ENCODE peak calls at places on chromosomes 5 and 9, in four cellular contexts. W, V, Q and J are unnamed samples.
A peak's percentile ranks its signal among the peaks of the same experiment; 100 is the strongest.

GRCh38 chr5:137027758-137028157 is 471.4 kb downstream of the SPOCK1 start:
- DNase-seq in W (no peak), V (no peak), Q (no peak), J (no peak)

GRCh38 chr5:104265531-104266130 is 703.0 kb upstream of the NUDT12 start:
- DNase-seq in W (no peak), V (no peak), Q (no peak), J (no peak)

GRCh38 chr9:127174386-127175318 is 52.2 kb upstream of the ANGPTL2 start:
- DNase-seq in W (peak; percentile 11), V (no peak), Q (no peak), J (peak; percentile 24)

GRCh38 chr5:159708090-159708489 is 208.2 kb upstream of the ADRA1B start:
- DNase-seq in W (no peak), V (no peak), Q (no peak), J (no peak)

GRCh38 chr5:88829053-88829452 is 53.9 kb downstream of the MEF2C start:
- DNase-seq in W (no peak), V (no peak), Q (no peak), J (no peak)

GRCh38 chr9:97808415-97808814 is 44.6 kb upstream of the FOXE1 start:
- DNase-seq in W (peak; percentile 40), V (no peak), Q (no peak), J (no peak)

GRCh38 chr9:91186311-91187101 is 175.2 kb downstream of the AUH start:
- DNase-seq in W (no peak), V (peak; percentile 50), Q (no peak), J (no peak)

GRCh38 chr9:135030711-135031245 is 56.7 kb upstream of the OLFM1 start:
- DNase-seq in W (peak; percentile 61), V (no peak), Q (no peak), J (no peak)

GRCh38 chr5:25669645-25670401 is 1025.0 kb upstream of the CDH10 start:
- DNase-seq in W (no peak), V (no peak), Q (no peak), J (no peak)

GRCh38 chr5:98698359-98698758 is 75.1 kb upstream of the RGMB start:
- DNase-seq in W (no peak), V (peak; percentile 84), Q (no peak), J (no peak)

GRCh38 chr5:53095931-53096525 is 13.5 kb downstream of the MOCS2 start:
- DNase-seq in W (peak; percentile 46), V (peak; percentile 71), Q (peak; percentile 73), J (peak; percentile 72)

GRCh38 chr5:6780802-6781391 is 67.7 kb downstream of the TENT4A start:
- DNase-seq in W (no peak), V (no peak), Q (no peak), J (no peak)

GRCh38 chr9:94907246-94907936 is 180.9 kb downstream of the AOPEP start:
- DNase-seq in W (no peak), V (no peak), Q (no peak), J (no peak)

GRCh38 chr9:126128494-126129142 is 198.0 kb upstream of the MVB12B start:
- DNase-seq in W (no peak), V (no peak), Q (no peak), J (no peak)

GRCh38 chr9:12680341-12680740 is 12.8 kb upstream of the TYRP1 start:
- DNase-seq in W (no peak), V (no peak), Q (no peak), J (no peak)

GRCh38 chr5:64594601-64595518 is 89.0 kb downstream of the RGS7BP start:
- DNase-seq in W (no peak), V (peak; percentile 6), Q (no peak), J (no peak)

GRCh38 chr5:69331528-69332445 is 814 bp downstream of the CCDC125 start:
- DNase-seq in W (no peak), V (peak; percentile 15), Q (peak; percentile 58), J (no peak)

GRCh38 chr9:36987891-36988290 is 46.2 kb downstream of the PAX5 start:
- DNase-seq in W (no peak), V (peak; percentile 31), Q (no peak), J (peak; percentile 11)

GRCh38 chr5:66010476-66010875 is 84.1 kb downstream of the ERBIN start:
- DNase-seq in W (no peak), V (peak; percentile 49), Q (no peak), J (no peak)

GRCh38 chr5:168085321-168086040 is 206.0 kb upstream of the WWC1 start:
- DNase-seq in W (no peak), V (no peak), Q (peak; percentile 26), J (no peak)

GRCh38 chr5:23318960-23319359 is 188.4 kb upstream of the PRDM9 start:
- DNase-seq in W (no peak), V (peak; percentile 90), Q (no peak), J (no peak)

GRCh38 chr9:119443179-119443578 is 73.9 kb upstream of the BRINP1 start:
- DNase-seq in W (no peak), V (no peak), Q (no peak), J (no peak)

GRCh38 chr5:131595088-131596033 is 39.7 kb downstream of the RAPGEF6 start:
- DNase-seq in W (no peak), V (no peak), Q (no peak), J (no peak)

GRCh38 chr5:134994560-134995156 is 27.0 kb downstream of the CATSPER3 start:
- DNase-seq in W (no peak), V (no peak), Q (no peak), J (no peak)

GRCh38 chr9:3526166-3526902 is 533 bp upstream of the RFX3 start:
- DNase-seq in W (peak; percentile 86), V (peak; percentile 87), Q (peak; percentile 84), J (peak; percentile 85)

GRCh38 chr9:69249337-69249736 is 75.3 kb downstream of the TJP2 start:
- DNase-seq in W (no peak), V (peak; percentile 32), Q (no peak), J (no peak)

GRCh38 chr9:90940280-90940679 is 138.7 kb downstream of the SYK start:
- DNase-seq in W (no peak), V (no peak), Q (no peak), J (no peak)

GRCh38 chr5:129094924-129095797 is 612 bp downstream of the ISOC1 start:
- DNase-seq in W (peak; percentile 59), V (peak; percentile 28), Q (peak; percentile 47), J (peak; percentile 77)
- TF ChIP-seq CTCF in W (peak; percentile 14), V (no peak), Q (no peak), J (no peak)

GRCh38 chr9:82890401-82890800 is 172.5 kb downstream of the RASEF start:
- DNase-seq in W (no peak), V (no peak), Q (no peak), J (no peak)
- TF ChIP-seq CTCF in W (no peak), V (no peak), Q (no peak), J (no peak)

DNA sequence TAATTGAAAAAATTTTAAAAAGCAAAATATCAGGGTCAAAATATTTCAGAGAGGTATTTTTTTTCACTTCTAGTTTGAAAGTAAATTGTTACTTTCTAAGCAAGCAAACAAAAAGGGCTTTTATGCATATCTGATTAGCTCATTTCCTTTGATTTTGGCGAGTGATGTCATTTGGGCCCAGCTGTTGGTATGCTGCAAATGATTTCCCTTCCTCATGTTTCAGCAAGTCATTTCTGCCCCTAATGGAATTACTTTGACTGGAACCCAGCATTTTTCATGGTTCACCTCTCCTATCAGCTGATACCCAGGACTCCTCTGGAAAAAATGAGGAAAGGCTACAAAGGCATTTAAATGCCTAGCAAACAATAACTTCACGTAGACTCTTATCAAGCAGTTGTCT is 500.6 kb downstream of the EBF1 start:
- DNase-seq in W (no peak), V (peak; percentile 24), Q (no peak), J (no peak)
- TF ChIP-seq CTCF in W (no peak), V (no peak), Q (no peak), J (no peak)

GRCh38 chr5:175129121-175129520 is 314.9 kb downstream of the DRD1 start:
- DNase-seq in W (no peak), V (no peak), Q (no peak), J (no peak)

GRCh38 chr5:175124821-175125220 is 319.2 kb downstream of the DRD1 start:
- DNase-seq in W (no peak), V (no peak), Q (no peak), J (no peak)

GRCh38 chr5:175133185-175133584 is 310.8 kb downstream of the DRD1 start:
- DNase-seq in W (no peak), V (no peak), Q (no peak), J (no peak)

GRCh38 chr5:175131432-175131831 is 312.6 kb downstream of the DRD1 start:
- DNase-seq in W (no peak), V (no peak), Q (no peak), J (no peak)

DNA sequence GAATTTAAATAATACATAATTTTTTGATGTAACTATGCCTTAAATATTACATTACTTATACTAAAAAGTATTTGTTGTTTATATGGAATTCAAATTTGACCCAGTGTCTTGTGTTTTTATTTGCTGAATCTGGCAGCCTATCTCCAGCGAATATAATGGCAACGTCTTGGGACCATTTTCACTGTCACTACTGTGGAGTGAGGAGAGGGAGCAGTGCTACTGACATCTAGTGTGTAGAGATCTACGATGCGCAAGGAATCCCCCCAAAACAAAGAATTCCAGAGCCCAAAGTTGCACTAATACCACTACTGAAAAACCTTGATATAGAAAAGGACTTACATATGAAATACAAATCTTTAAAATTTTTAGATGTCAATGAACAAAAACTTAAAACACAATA is 314.4 kb downstream of the DRD1 start:
- DNase-seq in W (no peak), V (no peak), Q (no peak), J (no peak)
- TF ChIP-seq CTCF in W (no peak), V (no peak), Q (no peak), J (no peak)

GRCh38 chr9:89428901-89429890 is 68.7 kb downstream of the SEMA4D start:
- DNase-seq in W (no peak), V (no peak), Q (no peak), J (no peak)

GRCh38 chr9:89425921-89426388 is 72.0 kb downstream of the SEMA4D start:
- DNase-seq in W (no peak), V (no peak), Q (no peak), J (no peak)

GRCh38 chr9:89428222-89428761 is 69.6 kb downstream of the SEMA4D start:
- DNase-seq in W (no peak), V (no peak), Q (no peak), J (no peak)

GRCh38 chr9:89426389-89426961 is 71.4 kb downstream of the SEMA4D start:
- DNase-seq in W (no peak), V (no peak), Q (no peak), J (no peak)

GRCh38 chr9:89427621-89428221 is 70.2 kb downstream of the SEMA4D start:
- DNase-seq in W (no peak), V (no peak), Q (no peak), J (no peak)
- TF ChIP-seq CTCF in W (no peak), V (no peak), Q (no peak), J (no peak)

DNA sequence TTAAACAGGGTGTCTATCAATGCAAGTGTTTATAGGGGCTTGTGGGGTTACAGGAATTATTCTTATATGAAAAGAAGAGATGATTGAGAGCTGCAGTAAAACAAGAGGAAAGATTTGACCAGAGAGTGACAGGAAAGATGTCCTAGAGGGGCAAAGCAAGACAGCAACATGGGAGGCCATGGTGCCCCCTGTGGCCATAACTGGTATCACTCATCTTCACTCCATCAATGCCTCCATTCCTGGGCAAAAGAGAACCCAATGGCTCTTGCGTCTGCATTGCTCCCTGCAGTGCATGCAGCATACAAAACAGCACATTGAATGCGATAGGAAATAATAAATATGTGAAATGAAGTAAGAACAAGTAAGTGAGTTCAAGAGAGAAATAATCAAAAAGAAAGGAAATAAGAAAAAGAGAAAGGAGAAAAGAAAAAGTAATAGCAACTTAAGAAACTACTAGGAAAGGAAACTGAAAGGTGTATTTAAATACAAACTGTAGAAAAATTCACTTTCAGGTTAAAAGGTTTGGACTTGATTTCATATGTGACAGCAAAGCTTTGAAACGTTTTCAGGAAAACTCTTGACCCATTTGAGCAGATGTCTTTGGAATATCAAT is 206.6 kb downstream of the SEMA5A start:
- DNase-seq in W (peak; percentile 33), V (no peak), Q (no peak), J (no peak)
- TF ChIP-seq CTCF in W (peak; percentile 72), V (peak; percentile 52), Q (no peak), J (no peak)